ENCODE peak calls at places on chromosomes 13 and 19, in ten cellular contexts. P is GM12865; W is stimulated activated CD4-positive, alpha-beta T cell treated with anti-CD3 and anti-CD28 coated beads, TNF-alpha, amount 100 ng/mL, for 48 hours; D is HEK293T; H is progenitor cell of endocrine pancreas; O is esophagus squamous epithelium; A is GM10248; F is WTC11; Z is SW480; B is spleen. V is an unnamed sample.

GRCh38 chr19:1261863-1262686 is 7.1 kb upstream of the CIRBP start:
- DNase-seq in A (no peak), B (peak; percentile 90), O (no peak), D (no peak), P (no peak), H (no peak), Z (peak; percentile 77), F (no peak), W (no peak), V (no peak)

GRCh38 chr19:12967907-12968306 is 1.5 kb upstream of the DAND5 start:
- DNase-seq in O (no peak), A (no peak), P (no peak), F (no peak), Z (no peak), W (no peak), D (no peak), B (no peak), H (no peak), V (no peak)

GRCh38 chr19:32091196-32091595 is 254.2 kb upstream of the ZNF507 start:
- DNase-seq in B (no peak), F (no peak), Z (no peak), A (no peak), P (no peak), W (no peak), D (no peak), H (no peak), O (no peak), V (no peak)

GRCh38 chr13:31982540-31982939 is 49.0 kb upstream of the FRY start:
- DNase-seq in O (no peak), Z (peak; percentile 93), A (no peak), D (no peak), B (no peak), P (no peak), F (no peak), H (no peak), W (no peak), V (peak; percentile 85)

GRCh38 chr19:23075031-23075733 is 41.6 kb upstream of the ZNF730 start:
- DNase-seq in F (peak; percentile 92), D (no peak), Z (no peak), W (peak; percentile 7), P (peak; percentile 56), A (peak; percentile 54), H (peak; percentile 71), O (no peak), B (peak; percentile 71), V (peak; percentile 12)

GRCh38 chr19:46503848-46504453 is 8.3 kb upstream of the PNMA8B start:
- DNase-seq in Z (no peak), D (no peak), F (no peak), B (no peak), O (no peak), A (no peak), W (no peak), P (no peak), H (no peak), V (no peak)

GRCh38 chr13:109159650-109160309 is 530.4 kb downstream of the MYO16 start:
- DNase-seq in Z (no peak), W (no peak), O (no peak), F (no peak), B (no peak), D (no peak), P (no peak), A (no peak), H (no peak), V (no peak)

GRCh38 chr13:39107484-39108040 is 69.3 kb downstream of the NHLRC3 start:
- DNase-seq in D (no peak), H (no peak), O (no peak), F (no peak), A (no peak), Z (no peak), P (no peak), W (no peak), B (no peak), V (no peak)

GRCh38 chr13:45278096-45278645 is 62.8 kb downstream of the TPT1 start:
- DNase-seq in P (no peak), B (no peak), D (no peak), W (no peak), F (no peak), Z (no peak), A (no peak), O (no peak), H (no peak), V (no peak)

GRCh38 chr19:17555929-17556813 is 722 bp downstream of the COLGALT1 start:
- DNase-seq in F (peak; percentile 72), Z (peak; percentile 58), W (peak; percentile 30), A (peak; percentile 46), H (no peak), B (peak; percentile 90), D (no peak), O (no peak), P (peak; percentile 68), V (peak; percentile 91)

GRCh38 chr19:31294189-31294588 is 55.0 kb downstream of the TSHZ3 start:
- DNase-seq in F (no peak), Z (no peak), P (no peak), A (no peak), B (peak; percentile 47), H (no peak), W (no peak), D (no peak), O (no peak), V (no peak)

GRCh38 chr13:32837973-32838940 is 178.0 kb upstream of the KL start:
- DNase-seq in H (no peak), O (no peak), B (no peak), P (no peak), Z (no peak), A (no peak), F (no peak), W (no peak), D (no peak), V (no peak)

GRCh38 chr13:46402178-46402577 is 15.1 kb upstream of the RUBCNL start:
- DNase-seq in P (no peak), D (no peak), W (no peak), Z (no peak), B (no peak), O (no peak), A (no peak), H (no peak), F (no peak), V (no peak)

GRCh38 chr19:49497047-49497789 is 984 bp downstream of the RPS11 start:
- DNase-seq in W (no peak), H (no peak), F (peak; percentile 52), A (peak; percentile 56), O (no peak), B (peak; percentile 94), Z (peak; percentile 70), P (peak; percentile 87), D (no peak), V (peak; percentile 82)

GRCh38 chr13:28355822-28356371 is 139.0 kb downstream of the FLT1 start:
- DNase-seq in H (no peak), W (peak; percentile 4), F (no peak), P (no peak), O (no peak), Z (no peak), A (no peak), B (no peak), D (no peak), V (no peak)

GRCh38 chr13:48478401-48478800 is 54.5 kb downstream of the RCBTB2 start:
- DNase-seq in A (no peak), P (no peak), Z (no peak), W (no peak), F (no peak), B (no peak), D (no peak), O (no peak), H (no peak), V (no peak)

GRCh38 chr13:21309542-21310172 is 133.2 kb downstream of the MRPL57 start:
- DNase-seq in A (no peak), O (no peak), Z (no peak), H (no peak), W (no peak), P (no peak), B (no peak), D (no peak), F (no peak), V (no peak)

GRCh38 chr19:18202759-18203407 is 959 bp downstream of the RAB3A start:
- DNase-seq in D (no peak), A (peak; percentile 35), Z (no peak), P (peak; percentile 56), B (peak; percentile 89), W (no peak), H (no peak), O (no peak), F (peak; percentile 71), V (peak; percentile 62)

GRCh38 chr13:95382411-95382810 is 81.2 kb upstream of the ABCC4 start:
- DNase-seq in A (no peak), O (no peak), F (no peak), B (no peak), P (no peak), H (no peak), Z (no peak), D (no peak), W (no peak), V (no peak)

GRCh38 chr13:26614721-26615120 is 57.2 kb downstream of the WASF3 start:
- DNase-seq in P (no peak), D (no peak), A (no peak), B (no peak), F (no peak), H (no peak), W (no peak), O (no peak), Z (no peak), V (no peak)

GRCh38 chr19:4373601-4374441 is 26.5 kb downstream of the SH3GL1 start:
- DNase-seq in W (no peak), F (no peak), B (no peak), O (no peak), H (no peak), D (no peak), Z (peak; percentile 46), A (no peak), P (peak; percentile 41), V (no peak)

GRCh38 chr19:21483589-21484170 is 21.7 kb upstream of the ZNF429 start:
- DNase-seq in H (no peak), Z (no peak), A (peak; percentile 50), P (peak; percentile 30), O (no peak), D (peak; percentile 25), F (peak; percentile 86), B (peak; percentile 89), W (peak; percentile 40), V (peak; percentile 65)

GRCh38 chr19:9757544-9758501 is 10.7 kb downstream of the ZNF846 start:
- DNase-seq in W (no peak), Z (no peak), O (no peak), D (no peak), H (no peak), A (no peak), P (no peak), B (no peak), F (no peak), V (no peak)

GRCh38 chr19:1935484-1936208 is 5.3 kb upstream of the CSNK1G2 start:
- DNase-seq in D (no peak), O (no peak), F (no peak), B (peak; percentile 87), H (no peak), P (peak; percentile 73), A (no peak), Z (no peak), W (no peak), V (peak; percentile 88)

GRCh38 chr19:54335979-54336892 is 2.7 kb downstream of the LILRA4 start:
- DNase-seq in D (no peak), F (no peak), H (no peak), B (no peak), P (no peak), A (peak; percentile 15), Z (no peak), O (no peak), W (no peak), V (no peak)

GRCh38 chr13:90360785-90361184 is 986.7 kb upstream of the MIR17HG start:
- DNase-seq in H (no peak), P (no peak), O (no peak), W (no peak), F (no peak), D (no peak), Z (no peak), A (no peak), B (no peak), V (no peak)

GRCh38 chr13:77751513-77752456 is 54.3 kb downstream of the SLAIN1 start:
- DNase-seq in P (peak; percentile 77), O (no peak), H (no peak), A (peak; percentile 46), F (peak; percentile 22), B (no peak), W (peak; percentile 32), D (peak; percentile 81), Z (peak; percentile 46), V (peak; percentile 20)

GRCh38 chr19:49331616-49332055 is 3.6 kb upstream of the CD37 start:
- DNase-seq in B (peak; percentile 91), P (peak; percentile 90), O (no peak), F (peak; percentile 34), A (peak; percentile 74), H (no peak), D (peak; percentile 70), Z (peak; percentile 74), W (no peak), V (peak; percentile 57)